ENCODE peak calls at places on chromosome 21, in seven cellular contexts. B, D, R, F, E, P and X are unnamed samples.

GRCh38 chr21:32587112-32587511 is 1.8 kb upstream of the TCP10L start:
- DNase-seq in D (no peak), R (no peak), B (no peak), P (peak; percentile 58), E (no peak), F (no peak), X (no peak)

GRCh38 chr21:44337941-44338895 is 972 bp downstream of the CFAP410 start:
- DNase-seq in D (peak; percentile 80), B (peak; percentile 90), F (peak; percentile 76), E (peak; percentile 79), R (peak; percentile 17), P (peak; percentile 85), X (peak; percentile 75)

GRCh38 chr21:44445413-44445812 is 9.9 kb upstream of the LRRC3 start:
- DNase-seq in R (no peak), E (no peak), F (no peak), B (no peak), P (no peak), D (peak; percentile 10), X (no peak)

GRCh38 chr21:35222541-35222941 is 173.4 kb upstream of the RUNX1 start:
- DNase-seq in R (no peak), E (no peak), P (no peak), D (no peak), F (no peak), B (no peak), X (no peak)

GRCh38 chr21:38476385-38476784 is 21.9 kb downstream of the ERG start:
- DNase-seq in R (no peak), F (peak; percentile 20), D (no peak), B (no peak), P (no peak), E (peak; percentile 66), X (no peak)

GRCh38 chr21:45988366-45989347 is 7.1 kb downstream of the COL6A1 start:
- DNase-seq in R (no peak), B (no peak), D (no peak), F (no peak), E (no peak), P (no peak), X (no peak)

GRCh38 chr21:45172408-45172807 is 98.0 kb downstream of the ADARB1 start:
- DNase-seq in F (no peak), D (no peak), E (no peak), B (no peak), R (no peak), P (no peak), X (no peak)

GRCh38 chr21:35801388-35801787 is 258.9 kb downstream of the SETD4 start:
- DNase-seq in F (no peak), B (no peak), D (no peak), E (no peak), P (no peak), R (no peak), X (no peak)

GRCh38 chr21:39681845-39682244 is 63.1 kb upstream of the IGSF5 start:
- DNase-seq in B (no peak), R (no peak), P (no peak), D (no peak), F (no peak), E (no peak), X (no peak)

GRCh38 chr21:45598109-45598508 is 45.4 kb upstream of the PCBP3 start:
- DNase-seq in E (no peak), R (no peak), D (peak; percentile 42), P (no peak), F (peak; percentile 10), B (no peak), X (no peak)

GRCh38 chr21:44093761-44094160 is 13.4 kb upstream of the PWP2 start:
- DNase-seq in P (no peak), R (no peak), F (no peak), E (no peak), B (no peak), D (no peak), X (no peak)

GRCh38 chr21:43973634-43973955 is 38.5 kb upstream of the TRAPPC10 start:
- DNase-seq in P (no peak), E (no peak), B (no peak), D (no peak), R (no peak), F (no peak), X (no peak)

GRCh38 chr21:29320021-29320420 is 21.3 kb downstream of the BACH1 start:
- DNase-seq in P (no peak), F (no peak), R (no peak), B (no peak), E (no peak), D (no peak), X (no peak)

GRCh38 chr21:45504021-45504515 is 38.2 kb downstream of the SLC19A1 start:
- DNase-seq in P (peak; percentile 36), R (no peak), B (peak; percentile 49), E (no peak), D (peak; percentile 55), F (no peak), X (peak; percentile 18)

GRCh38 chr21:36699026-36699545 is at the start of gene SIM2:
- DNase-seq in R (no peak), D (peak; percentile 54), E (no peak), F (peak; percentile 61), P (peak; percentile 48), B (peak; percentile 86), X (no peak)

GRCh38 chr21:43880111-43880985 is 15.3 kb downstream of the AGPAT3 start:
- DNase-seq in P (no peak), B (no peak), D (no peak), F (no peak), R (no peak), E (no peak), X (no peak)

GRCh38 chr21:45921917-45922316 is 59.7 kb upstream of the COL6A1 start:
- DNase-seq in E (no peak), R (no peak), P (no peak), D (peak; percentile 15), F (peak; percentile 44), B (peak; percentile 55), X (no peak)

GRCh38 chr21:45373991-45374816 is 30.8 kb upstream of the COL18A1 start:
- DNase-seq in D (peak; percentile 35), E (no peak), R (no peak), P (no peak), B (no peak), F (no peak), X (no peak)

GRCh38 chr21:42238185-42238934 is 19.4 kb downstream of the ABCG1 start:
- DNase-seq in R (no peak), E (no peak), D (no peak), B (no peak), F (no peak), P (no peak), X (no peak)

DNA sequence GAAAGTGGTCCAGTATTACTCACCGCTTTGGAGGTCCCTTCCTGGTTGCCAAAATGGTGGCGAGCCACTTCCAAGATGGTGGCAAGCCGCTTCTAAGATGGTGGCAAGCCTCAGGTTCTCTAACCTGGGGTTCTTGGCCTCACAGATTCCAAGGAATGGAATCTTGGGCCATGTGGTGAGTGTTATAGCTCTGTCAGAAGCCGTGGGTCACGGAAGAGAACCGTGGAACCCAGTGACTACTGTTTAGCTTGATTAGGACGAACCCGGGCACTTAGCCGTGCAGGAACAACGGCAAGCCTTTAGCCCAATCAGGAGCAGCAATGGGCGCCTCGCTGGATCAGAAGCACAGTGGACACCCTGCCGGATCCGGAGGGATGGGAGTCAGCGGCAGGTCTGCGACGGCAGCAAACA is 356.2 kb upstream of the TMPRSS15 start:
- DNase-seq in B (no peak), D (no peak), E (no peak), R (no peak), F (no peak), P (no peak), X (no peak)
- H3K4me3 ChIP-seq in B (no peak overlapping the region), D (no peak overlapping the region), E (no peak overlapping the region), R (no peak overlapping the region), F (no peak overlapping the region), P (peak overlapping the region; percentile 47), X (no peak overlapping the region)

GRCh38 chr21:31195334-31196015 is 148.6 kb downstream of the TIAM1 start:
- DNase-seq in B (no peak), F (no peak), E (no peak), D (no peak), P (no peak), R (no peak), X (no peak)

GRCh38 chr21:31194510-31195293 is 149.4 kb downstream of the TIAM1 start:
- DNase-seq in B (no peak), E (no peak), F (no peak), D (no peak), P (no peak), R (no peak), X (no peak)

GRCh38 chr21:31191553-31191952 is 152.5 kb downstream of the TIAM1 start:
- DNase-seq in F (no peak), R (no peak), B (no peak), P (no peak), E (no peak), D (no peak), X (no peak)

GRCh38 chr21:31196724-31197123 is 147.3 kb downstream of the TIAM1 start:
- DNase-seq in D (no peak), F (no peak), B (no peak), R (no peak), E (no peak), P (no peak), X (no peak)

DNA sequence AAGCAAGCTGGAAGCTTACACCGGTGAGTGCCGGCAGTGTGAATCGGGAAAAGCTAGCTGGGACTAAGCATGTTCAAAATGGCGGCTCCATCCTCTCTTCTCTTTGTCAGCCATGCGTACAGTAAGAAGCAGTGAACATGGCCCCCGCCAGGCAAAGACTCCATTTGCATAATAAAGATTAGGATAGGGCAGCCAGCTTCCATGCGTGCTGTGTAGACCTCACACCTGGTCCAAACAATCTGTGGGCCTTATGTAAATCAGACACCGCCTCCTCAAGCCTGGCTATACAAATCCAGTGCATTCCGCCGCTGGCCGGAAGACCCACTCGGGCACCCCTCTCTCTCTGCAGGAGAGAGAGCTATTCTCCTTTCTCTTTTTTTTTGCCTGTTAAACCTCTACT is 150.3 kb downstream of the TIAM1 start:
- DNase-seq in R (no peak), P (no peak), F (no peak), D (no peak), E (no peak), B (no peak), X (no peak)
- H3K27ac ChIP-seq in R (no peak overlapping the region), P (no peak overlapping the region), F (no peak overlapping the region), D (no peak overlapping the region), E (no peak overlapping the region), B (no peak overlapping the region), X (no peak overlapping the region)

GRCh38 chr21:25906554-25906953 is 171.8 kb downstream of the GABPA start:
- DNase-seq in E (no peak), P (no peak), F (no peak), D (no peak), R (no peak), B (no peak), X (no peak)
- TF ChIP-seq CTCF in E (no peak), P (no peak), F (no peak), D (no peak), R (no peak), B (no peak), X (no peak)

GRCh38 chr21:14942801-14943490 is 121.9 kb downstream of the NRIP1 start:
- DNase-seq in D (no peak), F (no peak), P (no peak), B (no peak), E (no peak), R (no peak), X (no peak)

GRCh38 chr21:14943636-14944035 is 121.2 kb downstream of the NRIP1 start:
- DNase-seq in B (no peak), P (no peak), F (no peak), R (no peak), D (no peak), E (no peak), X (no peak)

GRCh38 chr21:14945176-14945575 is 119.6 kb downstream of the NRIP1 start:
- DNase-seq in R (no peak), E (no peak), F (no peak), B (no peak), D (no peak), P (no peak), X (no peak)

GRCh38 chr21:14949603-14950002 is 115.2 kb downstream of the NRIP1 start:
- DNase-seq in P (no peak), B (no peak), D (no peak), R (no peak), E (no peak), F (no peak), X (no peak)

GRCh38 chr21:14947613-14948160 is 117.1 kb downstream of the NRIP1 start:
- DNase-seq in F (no peak), R (no peak), D (no peak), B (peak; percentile 49), P (no peak), E (no peak), X (no peak)
- H3K4me3 ChIP-seq in F (no peak overlapping the region), R (no peak overlapping the region), D (no peak overlapping the region), B (peak overlapping the region; percentile 12), P (no peak overlapping the region), E (no peak overlapping the region), X (no peak overlapping the region)